ENCODE peak calls at places on chromosomes 7 and 10, in nine cellular contexts. K, G, N, M, C, T, L, Z and A are unnamed samples.

GRCh38 chr10:46265981-46266505 is 20.8 kb upstream of the ANTXRL start:
- DNase-seq in L (no peak), M (no peak), Z (no peak), G (no peak), N (no peak), T (peak), K (no peak), C (no peak), A (peak)

GRCh38 chr7:7177044-7177517 is 5.3 kb upstream of the C1GALT1 start:
- DNase-seq in C (no peak), N (no peak), M (no peak), G (peak), K (no peak), L (no peak), Z (no peak), T (no peak), A (no peak)

GRCh38 chr10:20228748-20229147 is 412.5 kb downstream of the PLXDC2 start:
- DNase-seq in L (no peak), G (no peak), K (no peak), C (no peak), N (no peak), T (no peak), M (no peak), Z (no peak), A (no peak)

GRCh38 chr7:78499966-78500365 is 701.4 kb downstream of the PHTF2 start:
- DNase-seq in M (no peak), G (no peak), K (no peak), C (no peak), L (no peak), N (no peak), Z (no peak), T (no peak), A (no peak)

GRCh38 chr10:26214538-26215461 is 1.8 kb upstream of the GAD2 start:
- DNase-seq in C (no peak), L (no peak), N (peak), M (no peak), K (peak), G (no peak), Z (no peak), T (no peak), A (no peak)

GRCh38 chr10:122149138-122149606 is 121.9 kb upstream of the BTBD16 start:
- DNase-seq in K (no peak), N (no peak), L (no peak), C (peak), Z (peak), M (no peak), T (peak), G (no peak), A (no peak)

GRCh38 chr7:105990726-105991465 is 27.8 kb downstream of the CDHR3 start:
- DNase-seq in T (no peak), K (no peak), Z (no peak), C (peak), M (no peak), L (no peak), G (no peak), N (no peak), A (no peak)

GRCh38 chr10:74419491-74420466 is 268.8 kb downstream of the ADK start:
- DNase-seq in Z (no peak), M (peak), G (peak), L (peak), T (no peak), K (peak), C (no peak), N (no peak), A (no peak)

GRCh38 chr10:12705943-12706342 is 295.6 kb downstream of the CCDC3 start:
- DNase-seq in N (no peak), M (no peak), G (no peak), K (no peak), C (no peak), Z (no peak), L (no peak), T (no peak), A (no peak)

GRCh38 chr7:156178214-156178613 is 366.0 kb upstream of the SHH start:
- DNase-seq in T (peak), G (no peak), Z (no peak), C (no peak), K (no peak), M (no peak), L (no peak), N (no peak), A (no peak)

GRCh38 chr10:109282510-109282909 is 640.8 kb downstream of the XPNPEP1 start:
- DNase-seq in G (no peak), C (no peak), T (no peak), L (no peak), M (no peak), N (no peak), K (no peak), Z (no peak), A (no peak)

GRCh38 chr7:29322023-29322712 is 127.6 kb downstream of the CHN2 start:
- DNase-seq in G (no peak), L (no peak), C (no peak), M (no peak), K (no peak), Z (no peak), N (no peak), T (no peak), A (no peak)

GRCh38 chr10:89241491-89242339 is 9.9 kb downstream of the LIPA start:
- DNase-seq in K (no peak), L (no peak), M (no peak), G (no peak), Z (no peak), T (no peak), C (no peak), N (peak), A (no peak)

GRCh38 chr7:123798527-123799188 is 46.3 kb upstream of the HYAL4 start:
- DNase-seq in Z (no peak), K (no peak), G (no peak), N (no peak), C (no peak), M (no peak), T (no peak), L (no peak), A (no peak)

GRCh38 chr10:78774999-78775711 is 293.6 kb upstream of the ZMIZ1 start:
- DNase-seq in L (no peak), Z (no peak), G (no peak), N (no peak), K (no peak), T (no peak), C (peak), M (no peak), A (peak)

GRCh38 chr7:23467281-23467680 is 3.0 kb downstream of the IGF2BP3 start:
- DNase-seq in C (no peak), M (no peak), Z (no peak), T (no peak), G (no peak), K (peak), L (peak), N (no peak), A (no peak)

GRCh38 chr10:88389456-88389855 is 193.7 kb downstream of the RNLS start:
- DNase-seq in T (no peak), Z (no peak), N (no peak), G (no peak), L (no peak), M (peak), C (peak), K (no peak), A (no peak)

GRCh38 chr10:99612167-99612831 is 7.9 kb downstream of the SLC25A28 start:
- DNase-seq in N (no peak), T (no peak), C (peak), G (peak), Z (no peak), L (peak), K (peak), M (peak), A (no peak)

GRCh38 chr7:106049139-106049725 is 62.9 kb downstream of the SYPL1 start:
- DNase-seq in K (no peak), M (no peak), L (no peak), N (no peak), Z (no peak), T (no peak), C (no peak), G (no peak), A (no peak)

GRCh38 chr10:30701471-30702173 is 72.1 kb upstream of the LYZL2 start:
- DNase-seq in N (no peak), L (no peak), C (no peak), T (no peak), M (peak), K (peak), Z (no peak), G (no peak), A (peak)

GRCh38 chr7:45089314-45089891 is 634 bp upstream of the NACAD start:
- DNase-seq in Z (peak), T (no peak), L (peak), C (peak), K (peak), M (peak), G (peak), N (no peak), A (peak)

GRCh38 chr7:93232673-93233018 is 480 bp downstream of the VPS50 start:
- DNase-seq in K (no peak), T (no peak), L (peak), G (peak), Z (no peak), M (no peak), N (no peak), C (no peak), A (no peak)

GRCh38 chr10:34356463-34356862 is 458.6 kb downstream of the PARD3 start:
- DNase-seq in L (no peak), C (no peak), Z (no peak), N (no peak), T (no peak), K (no peak), G (no peak), M (no peak), A (no peak)

GRCh38 chr7:149245244-149245643 is 5.8 kb downstream of the ZNF212 start:
- DNase-seq in G (no peak), K (no peak), T (no peak), L (no peak), C (no peak), M (no peak), Z (no peak), N (no peak), A (no peak)

GRCh38 chr7:155680124-155680523 is 35.7 kb downstream of the RBM33 start:
- DNase-seq in K (peak), Z (no peak), G (no peak), C (no peak), N (no peak), T (no peak), L (no peak), M (no peak), A (no peak)

GRCh38 chr7:116579835-116580234 is 55.0 kb downstream of the CAV1 start:
- DNase-seq in L (no peak), N (no peak), K (no peak), G (no peak), Z (no peak), T (no peak), C (no peak), M (no peak), A (no peak)

GRCh38 chr10:84026821-84027257 is 112.5 kb upstream of the GHITM start:
- DNase-seq in G (no peak), M (no peak), K (peak), N (peak), T (no peak), Z (no peak), C (no peak), L (peak), A (no peak)

GRCh38 chr7:82319674-82320118 is 123.9 kb downstream of the CACNA2D1 start:
- DNase-seq in K (peak), G (no peak), T (no peak), N (no peak), M (peak), L (no peak), C (peak), Z (peak), A (peak)
- TF ChIP-seq EP300 in K (peak), G (no peak), T (no peak), N (no peak), M (no peak), L (no peak), C (no peak), Z (no peak), A (no peak)

GRCh38 chr10:132939957-132940790 is 2.2 kb downstream of the CFAP46 start:
- DNase-seq in L (peak), K (peak), Z (no peak), T (no peak), C (no peak), N (no peak), M (peak), G (peak), A (peak)
- TF ChIP-seq EP300 in L (no peak), K (no peak), Z (no peak), T (no peak), C (no peak), N (no peak), M (no peak), G (no peak), A (no peak)

GRCh38 chr7:114158275-114158674 is 239.5 kb upstream of the PPP1R3A start:
- DNase-seq in C (no peak), N (no peak), G (no peak), L (no peak), K (no peak), Z (no peak), T (no peak), M (no peak), A (no peak)

GRCh38 chr7:114160925-114161324 is 242.1 kb upstream of the PPP1R3A start:
- DNase-seq in Z (no peak), G (no peak), L (no peak), N (no peak), M (no peak), T (no peak), C (no peak), K (no peak), A (no peak)

GRCh38 chr7:114156178-114156577 is 237.4 kb upstream of the PPP1R3A start:
- DNase-seq in K (no peak), L (no peak), G (no peak), N (no peak), T (no peak), M (no peak), Z (no peak), C (no peak), A (no peak)

GRCh38 chr7:114155766-114156110 is 236.9 kb upstream of the PPP1R3A start:
- DNase-seq in C (no peak), L (no peak), T (no peak), M (no peak), K (no peak), Z (no peak), N (no peak), G (no peak), A (no peak)

DNA sequence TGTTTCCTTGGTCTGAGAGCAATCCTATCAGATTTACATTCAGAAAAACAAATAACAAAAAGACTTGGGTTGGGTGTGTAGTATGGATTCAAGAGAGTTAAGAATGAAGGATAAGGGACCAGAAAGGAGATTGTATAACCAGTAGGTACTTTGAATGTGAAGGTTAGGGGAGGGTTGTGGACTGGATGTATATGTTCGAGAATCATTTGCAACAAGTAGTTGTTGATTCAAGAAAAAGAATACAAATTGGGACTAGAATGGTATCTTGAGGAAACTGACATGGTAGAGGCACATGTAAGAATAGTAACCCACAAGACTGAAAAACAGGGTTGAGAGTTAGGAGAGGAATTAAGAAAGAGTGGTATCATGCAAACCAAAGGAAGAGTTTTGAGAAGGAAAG is 240.0 kb upstream of the PPP1R3A start:
- DNase-seq in Z (no peak), C (no peak), T (no peak), G (no peak), N (no peak), K (no peak), L (no peak), M (no peak), A (no peak)
- TF ChIP-seq EP300 in Z (no peak), C (no peak), T (no peak), G (no peak), N (no peak), K (no peak), L (no peak), M (no peak), A (no peak)

GRCh38 chr7:1961776-1962276 is 270.9 kb downstream of the MAD1L1 start:
- DNase-seq in M (no peak), T (no peak), G (no peak), L (no peak), Z (no peak), K (no peak), N (no peak), C (no peak), A (no peak)
- TF ChIP-seq EP300 in M (no peak), T (no peak), G (no peak), L (no peak), Z (no peak), K (no peak), N (no peak), C (no peak), A (no peak)

DNA sequence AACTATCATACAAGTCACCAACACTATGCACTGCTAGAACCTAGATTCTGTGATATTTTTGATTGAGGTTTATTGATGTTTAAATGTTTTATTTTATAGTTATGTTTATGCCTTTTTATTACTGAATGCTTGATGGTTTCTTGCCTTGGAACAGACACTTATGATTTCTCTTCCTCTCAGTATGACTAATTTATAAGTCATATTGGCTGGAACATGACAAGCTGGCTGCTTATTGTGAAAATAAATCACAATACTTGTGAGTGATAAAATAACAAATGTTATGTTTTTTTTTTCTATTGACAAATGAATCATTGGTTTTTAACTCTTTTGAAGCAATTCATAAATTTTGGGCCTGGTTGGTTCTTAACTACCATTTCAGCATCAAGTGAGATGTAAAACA is 142.0 kb upstream of the MALRD1 start:
- DNase-seq in T (no peak), N (no peak), K (no peak), L (no peak), Z (no peak), C (no peak), G (no peak), M (no peak), A (no peak)
- TF ChIP-seq EP300 in T (no peak), N (no peak), K (no peak), L (no peak), Z (no peak), C (no peak), G (no peak), M (no peak), A (no peak)

DNA sequence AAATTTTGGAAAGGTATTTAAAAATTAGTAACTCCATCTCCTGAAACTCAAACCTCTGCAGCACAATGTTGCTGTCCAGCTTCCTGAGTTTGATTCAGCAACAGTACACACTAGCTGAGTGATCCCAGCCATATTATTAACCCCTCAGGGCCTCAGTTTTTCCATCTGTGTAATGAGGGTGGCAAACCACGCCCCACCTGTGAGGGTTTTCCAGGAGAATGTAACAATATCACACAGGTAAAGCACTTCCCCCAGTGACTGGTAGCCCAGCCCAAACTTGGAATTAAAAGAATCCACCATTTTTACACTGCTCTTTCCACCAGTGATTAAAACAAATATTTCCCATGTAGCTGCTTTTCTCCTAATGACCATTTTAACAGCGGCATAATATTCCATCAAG is 122.4 kb downstream of the SORBS1 start:
- DNase-seq in T (no peak), L (no peak), K (no peak), M (no peak), G (no peak), C (no peak), Z (no peak), N (no peak), A (no peak)
- TF ChIP-seq EP300 in T (no peak), L (no peak), K (no peak), M (no peak), G (no peak), C (no peak), Z (no peak), N (no peak), A (no peak)

DNA sequence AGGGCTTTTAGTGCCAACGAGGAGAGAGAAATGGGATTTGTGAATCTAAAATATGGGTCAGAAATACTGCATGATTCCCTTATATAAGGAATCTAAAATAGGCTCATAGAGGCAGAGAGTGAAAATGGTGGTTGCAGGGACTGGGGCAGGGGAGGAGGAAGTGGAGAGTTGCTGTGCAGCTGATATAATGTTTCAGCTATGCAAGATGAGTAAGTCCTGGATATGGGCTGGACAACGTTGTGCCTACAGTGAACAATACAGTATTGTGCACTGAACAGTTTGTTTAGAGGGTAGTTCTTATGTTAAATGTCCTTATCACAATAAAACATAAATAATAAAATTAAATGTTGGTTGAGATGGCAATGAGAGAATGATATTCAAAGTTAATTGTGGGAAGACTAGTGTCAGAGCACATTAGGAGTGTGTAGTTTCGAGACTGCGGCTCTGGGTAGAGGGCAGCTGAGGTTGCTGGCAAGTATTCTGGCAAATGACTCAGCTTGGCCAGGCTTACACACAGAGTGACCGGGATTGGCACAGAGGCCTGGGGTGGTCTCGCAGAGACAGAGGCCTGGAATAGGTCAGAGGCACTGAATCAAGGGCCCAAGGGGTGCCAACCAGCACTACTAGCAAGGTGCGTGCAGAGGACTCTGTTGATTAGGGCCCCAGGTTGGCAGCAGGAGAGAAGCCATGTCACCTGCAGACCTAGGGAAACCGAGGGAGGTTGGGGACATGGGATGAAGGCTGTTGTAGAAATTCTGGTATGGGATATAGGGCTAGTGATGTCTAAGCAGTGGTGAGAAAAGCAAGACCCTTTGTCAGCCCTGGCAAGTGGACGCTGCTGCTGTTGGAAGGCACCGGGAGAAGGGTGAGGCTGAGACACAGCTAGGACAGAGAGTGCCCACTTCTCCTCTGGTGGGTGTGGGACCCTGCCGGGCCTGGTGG is 2.8 kb upstream of the DEPP1 start:
- DNase-seq in L (no peak), G (peak), N (no peak), C (peak), Z (peak), K (no peak), T (no peak), M (no peak), A (no peak)
- TF ChIP-seq EP300 in L (no peak), G (no peak), N (no peak), C (no peak), Z (no peak), K (no peak), T (no peak), M (no peak), A (no peak)

DNA sequence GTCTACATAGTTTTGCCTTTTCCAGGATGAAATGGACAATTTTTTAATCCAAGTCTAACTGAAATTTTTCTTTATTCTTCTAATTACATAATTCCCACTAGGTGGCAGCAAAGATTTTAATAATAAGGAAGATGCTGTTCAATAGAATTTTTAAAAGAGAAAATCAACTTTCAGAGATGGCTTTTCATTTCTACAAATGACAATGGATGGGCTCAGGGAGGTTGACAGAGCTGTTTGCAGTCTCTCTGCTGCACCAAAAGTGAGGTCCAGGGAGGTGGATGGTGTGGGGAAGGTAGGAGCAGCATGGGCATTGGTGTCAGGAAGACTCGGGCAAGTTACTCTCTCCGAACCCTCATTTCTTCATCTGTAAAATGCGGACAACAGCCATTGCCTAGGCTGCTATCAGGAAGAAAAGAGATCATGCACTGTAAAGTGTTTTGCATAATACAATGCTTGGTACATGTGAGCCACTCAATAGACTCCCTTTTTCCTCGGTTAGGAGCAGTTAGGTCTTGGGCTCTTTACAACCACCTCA is 107.3 kb downstream of the ABLIM1 start:
- DNase-seq in N (no peak), K (no peak), L (no peak), Z (no peak), M (no peak), C (no peak), G (peak), T (no peak), A (no peak)
- TF ChIP-seq EP300 in N (no peak), K (no peak), L (no peak), Z (no peak), M (no peak), C (no peak), G (no peak), T (no peak), A (no peak)